ENCODE peak calls at places on chromosome 16, in ten cellular contexts. X is H1, E is Peyer's patch, M is adrenal gland, W is A549, G is heart left ventricle, F is stomach, P is uterus, A is sigmoid colon, Y is IMR-90. V is an unnamed sample.

GRCh38 chr16:50629334-50629733 is 51.8 kb downstream of the SNX20 start:
- DNase-seq in X (no peak), E (no peak), M (no peak), W (no peak), G (no peak), F (no peak), P (no peak), A (no peak), Y (no peak), V (no peak)

GRCh38 chr16:57914244-57915173 is 56.4 kb downstream of the CNGB1 start:
- DNase-seq in X (no peak), E (no peak), M (no peak), W (no peak), G (no peak), F (no peak), P (no peak), A (no peak), Y (no peak), V (no peak)

GRCh38 chr16:47990676-47991075 is 165.1 kb downstream of the ABCC12 start:
- DNase-seq in X (no peak), E (no peak), M (no peak), W (no peak), G (no peak), F (no peak), P (no peak), A (no peak), Y (no peak), V (no peak)

GRCh38 chr16:56354746-56355145 is 70.6 kb downstream of the AMFR start:
- DNase-seq in X (no peak), E (peak; percentile 39), M (peak; percentile 57), W (no peak), G (no peak), F (peak; percentile 20), P (peak; percentile 14), A (peak; percentile 59), Y (no peak), V (peak; percentile 4)

GRCh38 chr16:83458612-83459011 is 349.2 kb upstream of the HSBP1 start:
- DNase-seq in X (no peak), E (no peak), M (no peak), W (no peak), G (no peak), F (no peak), P (no peak), A (no peak), Y (peak; percentile 80), V (no peak)

GRCh38 chr16:76683051-76683450 is 405.9 kb downstream of the CNTNAP4 start:
- DNase-seq in X (no peak), E (no peak), M (no peak), W (no peak), G (no peak), F (no peak), P (no peak), A (no peak), Y (no peak), V (no peak)

GRCh38 chr16:31874354-31875111 is 926 bp downstream of the ZNF267 start:
- DNase-seq in X (no peak), E (peak; percentile 64), M (no peak), W (peak; percentile 31), G (no peak), F (no peak), P (no peak), A (no peak), Y (peak; percentile 55), V (peak; percentile 58)

GRCh38 chr16:67796099-67796718 is 10.2 kb downstream of the RANBP10 start:
- DNase-seq in X (no peak), E (no peak), M (no peak), W (no peak), G (no peak), F (no peak), P (no peak), A (no peak), Y (no peak), V (no peak)

GRCh38 chr16:71430744-71431143 is 11.1 kb downstream of the TLE7 start:
- DNase-seq in X (no peak), E (no peak), M (no peak), W (no peak), G (no peak), F (no peak), P (no peak), A (no peak), Y (no peak), V (no peak)

DNA sequence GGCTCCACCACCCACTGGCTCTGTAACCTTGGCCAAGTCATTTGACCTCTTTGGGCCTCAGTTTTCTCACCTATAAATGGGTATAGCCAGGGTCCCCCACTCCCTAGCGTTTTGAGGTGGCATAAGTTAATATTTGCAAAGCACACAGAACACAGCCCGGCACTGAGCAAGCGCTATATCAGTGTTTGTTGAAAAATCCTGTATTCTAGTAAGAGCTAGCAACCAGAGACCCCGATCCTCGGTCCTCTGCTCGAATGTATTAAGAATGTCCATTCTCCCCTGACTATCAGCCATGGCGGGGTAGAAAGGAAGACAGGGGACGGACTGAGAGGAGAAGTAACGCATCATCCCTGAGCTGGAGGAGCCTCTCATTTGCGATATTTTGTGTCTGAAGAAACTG is 131.2 kb downstream of the IRF8 start:
- DNase-seq in X (no peak), E (peak; percentile 31), M (no peak), W (no peak), G (no peak), F (no peak), P (no peak), A (peak; percentile 42), Y (no peak), V (no peak)
- H3K4me3 ChIP-seq in X (no peak overlapping the region), E (no peak overlapping the region), M (no peak overlapping the region), W (no peak overlapping the region), G (no peak overlapping the region), F (no peak overlapping the region), P (no peak overlapping the region), A (no peak overlapping the region), Y (no peak overlapping the region), V (no peak overlapping the region)

GRCh38 chr16:30185683-30186421 is 2.5 kb downstream of the CORO1A start:
- DNase-seq in X (no peak), E (peak; percentile 94), M (peak; percentile 79), W (no peak), G (peak; percentile 54), F (peak; percentile 63), P (peak; percentile 30), A (peak; percentile 74), Y (no peak), V (peak; percentile 42)
- TF ChIP-seq POLR2A in X (no peak), E (no peak), M (no peak), W (no peak), G (no peak), F (no peak), P (no peak), A (no peak), Y (no peak), V (no peak)

GRCh38 chr16:88290850-88291830 is 91.6 kb upstream of the ZNF469 start:
- DNase-seq in X (no peak), E (no peak), M (no peak), W (no peak), G (no peak), F (no peak), P (no peak), A (no peak), Y (no peak), V (no peak)

GRCh38 chr16:88288303-88288702 is 94.5 kb upstream of the ZNF469 start:
- DNase-seq in X (no peak), E (no peak), M (no peak), W (no peak), G (peak; percentile 6), F (no peak), P (no peak), A (no peak), Y (no peak), V (no peak)

GRCh38 chr16:88287219-88287618 is 95.5 kb upstream of the ZNF469 start:
- DNase-seq in X (no peak), E (no peak), M (peak; percentile 70), W (peak; percentile 68), G (no peak), F (no peak), P (no peak), A (no peak), Y (no peak), V (no peak)

GRCh38 chr16:88289549-88290344 is 93.0 kb upstream of the ZNF469 start:
- DNase-seq in X (no peak), E (no peak), M (no peak), W (no peak), G (no peak), F (no peak), P (no peak), A (no peak), Y (no peak), V (no peak)

DNA sequence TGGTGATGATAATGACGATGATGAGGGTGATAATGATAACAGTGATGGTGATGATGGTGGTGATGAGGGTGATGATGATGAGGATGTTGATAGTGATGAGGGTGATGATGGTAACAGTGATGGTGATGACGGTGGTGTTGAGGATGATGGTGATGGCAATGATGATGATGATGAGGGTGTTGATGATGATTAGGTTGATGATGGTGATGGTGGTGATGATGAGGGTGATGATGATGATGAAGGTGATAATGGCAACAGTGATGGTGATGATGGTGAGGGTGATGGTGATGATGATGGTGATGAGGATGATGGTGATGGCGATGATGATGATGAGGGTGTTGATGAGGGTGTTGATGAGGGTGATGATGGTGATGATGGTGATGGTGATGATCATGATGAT is 93.8 kb upstream of the ZNF469 start:
- DNase-seq in X (no peak), E (no peak), M (no peak), W (no peak), G (no peak), F (no peak), P (no peak), A (no peak), Y (no peak), V (no peak)
- H3K9me3 ChIP-seq in X (peaks cover 75% of the 10 kb centered on the region), E (no peaks in the 10 kb centered on the region), M (no peaks in the 10 kb centered on the region), W (peaks cover 67% of the 10 kb centered on the region), G (peaks cover 12% of the 10 kb centered on the region), F (peaks cover 25% of the 10 kb centered on the region), P (peaks cover 7% of the 10 kb centered on the region), A (peaks cover 5% of the 10 kb centered on the region), Y (peaks cover 14% of the 10 kb centered on the region), V (no peaks in the 10 kb centered on the region)

GRCh38 chr16:66057056-66057455 is 309.4 kb upstream of the CDH5 start:
- DNase-seq in X (no peak), E (peak; percentile 55), M (no peak), W (no peak), G (no peak), F (no peak), P (no peak), A (no peak), Y (no peak), V (no peak)

GRCh38 chr16:66054095-66054494 is 312.4 kb upstream of the CDH5 start:
- DNase-seq in X (no peak), E (no peak), M (no peak), W (no peak), G (no peak), F (no peak), P (no peak), A (no peak), Y (no peak), V (no peak)

GRCh38 chr16:66052745-66053144 is 313.7 kb upstream of the CDH5 start:
- DNase-seq in X (no peak), E (no peak), M (no peak), W (no peak), G (no peak), F (no peak), P (no peak), A (no peak), Y (peak; percentile 12), V (no peak)

DNA sequence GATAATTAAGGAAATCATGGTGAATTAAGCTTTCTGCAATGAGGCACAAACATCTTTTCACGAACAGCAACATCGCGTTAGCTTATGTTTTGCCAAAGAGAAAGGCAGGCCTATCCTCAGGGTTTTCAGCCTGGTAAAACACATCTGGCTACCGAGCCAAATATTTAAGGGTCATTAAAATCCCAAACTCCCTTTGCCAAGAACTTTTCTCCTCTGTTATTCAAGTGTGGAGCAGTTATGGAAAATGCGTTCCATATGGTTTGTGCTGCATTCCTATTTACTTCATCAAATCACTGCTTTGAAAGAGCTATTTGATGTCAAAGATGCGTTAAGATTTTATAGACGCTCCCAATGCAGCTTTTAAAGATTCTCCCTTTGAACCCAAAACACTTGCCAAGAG is 308.3 kb upstream of the CDH5 start:
- DNase-seq in X (no peak), E (no peak), M (no peak), W (no peak), G (no peak), F (no peak), P (no peak), A (no peak), Y (peak; percentile 78), V (no peak)
- H3K4me3 ChIP-seq in X (no peak overlapping the region), E (no peak overlapping the region), M (no peak overlapping the region), W (no peak overlapping the region), G (no peak overlapping the region), F (no peak overlapping the region), P (no peak overlapping the region), A (no peak overlapping the region), Y (no peak overlapping the region), V (no peak overlapping the region)

V was measured in body of pancreas.